ENCODE peak calls at places on chromosomes 6 and 20, in four cellular contexts. U is GM04504, T is GM20000, L is T-helper 2 cell. W is an unnamed sample.

GRCh38 chr20:47347661-47348462 is 8.6 kb downstream of the ZMYND8 start:
- DNase-seq in T (no peak), L (no peak), U (no peak), W (no peak)

GRCh38 chr6:120826253-120826652 is 508.0 kb downstream of the TBC1D32 start:
- DNase-seq in U (no peak), T (peak), L (no peak), W (no peak)

GRCh38 chr6:33018904-33019303 is 9.5 kb upstream of the HLA-DOA start:
- DNase-seq in L (peak), T (peak), U (no peak), W (no peak)

GRCh38 chr20:37541326-37541725 is 13.7 kb upstream of the BLCAP start:
- DNase-seq in L (no peak), U (no peak), T (no peak), W (no peak)

GRCh38 chr20:47498606-47499005 is 3.1 kb upstream of the NCOA3 start:
- DNase-seq in T (no peak), U (no peak), L (no peak), W (no peak)

GRCh38 chr20:51456511-51457280 is 85.8 kb downstream of the NFATC2 start:
- DNase-seq in T (no peak), L (no peak), U (peak), W (no peak)

GRCh38 chr6:127971945-127972391 is 71.1 kb upstream of the THEMIS start:
- DNase-seq in L (peak), T (no peak), U (peak), W (peak)

GRCh38 chr6:301929-302705 is 9.8 kb downstream of the DUSP22 start:
- DNase-seq in L (no peak), T (no peak), U (no peak), W (no peak)

GRCh38 chr6:1789092-1789491 is 179.4 kb downstream of the FOXC1 start:
- DNase-seq in T (no peak), U (no peak), L (no peak), W (no peak)

GRCh38 chr6:11702039-11702795 is 76.4 kb downstream of the ADTRP start:
- DNase-seq in L (no peak), U (no peak), T (no peak), W (no peak)

GRCh38 chr6:149863846-149864577 is at the start of gene LRP11:
- DNase-seq in U (peak), L (peak), T (peak), W (peak)

GRCh38 chr20:18665135-18665534 is 77.3 kb downstream of the DTD1 start:
- DNase-seq in L (no peak), T (no peak), U (no peak), W (no peak)

GRCh38 chr6:148779142-148779562 is 32.3 kb downstream of the UST start:
- DNase-seq in U (no peak), T (no peak), L (no peak), W (no peak)

GRCh38 chr6:169556758-169557505 is 144.9 kb downstream of the WDR27 start:
- DNase-seq in T (peak), U (no peak), L (peak), W (no peak)

GRCh38 chr6:20393297-20393696 is 8.4 kb upstream of the E2F3 start:
- DNase-seq in L (no peak), U (no peak), T (no peak), W (no peak)

GRCh38 chr20:39152126-39152525 is 190.0 kb downstream of the DHX35 start:
- DNase-seq in L (no peak), T (no peak), U (no peak), W (no peak)

GRCh38 chr20:44309763-44310663 is 989 bp downstream of the FITM2 start:
- DNase-seq in L (no peak), T (no peak), U (peak), W (no peak)

GRCh38 chr20:36591854-36592641 is 13.5 kb upstream of the RAB5IF start:
- DNase-seq in T (no peak), U (no peak), L (peak), W (peak)

GRCh38 chr6:87912102-87912501 is 135.5 kb upstream of the SPACA1 start:
- DNase-seq in L (no peak), T (no peak), U (no peak), W (no peak)

GRCh38 chr6:75210885-75211739 is 5.3 kb upstream of the COL12A1 start:
- DNase-seq in L (no peak), T (peak), U (no peak), W (peak)

W was measured in T-helper 1 cell.